ENCODE peak calls at places on chromosomes 11 and 22, in ten cellular contexts. M, O, N, S, W, E, X, Q, A and I are unnamed samples.
A peak's percentile ranks its signal among the peaks of the same experiment; 100 is the strongest.

GRCh38 chr11:2375341-2375853 is 1.7 kb upstream of the CD81 start:
- DNase-seq in M (peak; percentile 40), O (no peak), N (no peak), S (no peak), W (no peak), E (no peak), X (no peak), Q (no peak), A (peak; percentile 75), I (no peak)

GRCh38 chr11:113159967-113160621 is 154.3 kb upstream of the TTC12 start:
- DNase-seq in M (no peak), O (no peak), N (no peak), S (no peak), W (no peak), E (no peak), X (no peak), Q (no peak), A (no peak), I (no peak)

GRCh38 chr11:78929092-78929905 is 354.6 kb upstream of the NARS2 start:
- DNase-seq in M (peak; percentile 64), O (no peak), N (no peak), S (no peak), W (no peak), E (no peak), X (no peak), Q (no peak), A (no peak), I (no peak)

GRCh38 chr22:39144101-39144815 is 8.2 kb downstream of the CBX7 start:
- DNase-seq in M (peak; percentile 61), O (peak; percentile 49), N (no peak), S (no peak), W (peak; percentile 38), E (peak; percentile 61), X (peak; percentile 65), Q (no peak), A (peak; percentile 40), I (no peak)

GRCh38 chr11:68735125-68735524 is 16.2 kb downstream of the TESMIN start:
- DNase-seq in M (no peak), O (no peak), N (no peak), S (no peak), W (no peak), E (no peak), X (no peak), Q (no peak), A (no peak), I (no peak)

GRCh38 chr11:64438986-64439771 is 80.2 kb downstream of the RPS6KA4 start:
- DNase-seq in M (peak; percentile 87), O (no peak), N (no peak), S (no peak), W (no peak), E (no peak), X (no peak), Q (no peak), A (no peak), I (no peak)

GRCh38 chr22:49903322-49904039 is 14.8 kb downstream of the ALG12 start:
- DNase-seq in M (no peak), O (no peak), N (no peak), S (no peak), W (no peak), E (no peak), X (no peak), Q (no peak), A (no peak), I (no peak)

GRCh38 chr11:130815074-130815802 is 101.0 kb downstream of the SNX19 start:
- DNase-seq in M (no peak), O (no peak), N (no peak), S (no peak), W (no peak), E (no peak), X (no peak), Q (no peak), A (no peak), I (no peak)

GRCh38 chr22:24175160-24175808 is 6.0 kb upstream of the SUSD2 start:
- DNase-seq in M (peak; percentile 84), O (peak; percentile 45), N (peak; percentile 75), S (no peak), W (peak; percentile 55), E (peak; percentile 55), X (peak; percentile 84), Q (peak; percentile 12), A (peak; percentile 84), I (peak; percentile 45)

GRCh38 chr22:21693999-21694341 is 28.2 kb downstream of the PPIL2 start:
- DNase-seq in M (no peak), O (no peak), N (no peak), S (no peak), W (no peak), E (no peak), X (no peak), Q (no peak), A (no peak), I (no peak)

GRCh38 chr11:116065986-116066385 is 561.8 kb upstream of the CADM1 start:
- DNase-seq in M (no peak), O (no peak), N (no peak), S (no peak), W (no peak), E (no peak), X (no peak), Q (no peak), A (no peak), I (no peak)

GRCh38 chr22:29470159-29470855 is 9.7 kb upstream of the NEFH start:
- DNase-seq in M (peak; percentile 92), O (peak; percentile 49), N (peak; percentile 63), S (no peak), W (peak; percentile 61), E (peak; percentile 40), X (peak; percentile 62), Q (no peak), A (peak; percentile 44), I (no peak)

GRCh38 chr11:124896821-124897391 is 759 bp downstream of the ROBO4 start:
- DNase-seq in M (no peak), O (no peak), N (no peak), S (no peak), W (no peak), E (no peak), X (no peak), Q (no peak), A (no peak), I (no peak)

GRCh38 chr11:9302448-9302847 is 11.9 kb downstream of the TMEM41B start:
- DNase-seq in M (no peak), O (no peak), N (no peak), S (no peak), W (no peak), E (no peak), X (peak; percentile 66), Q (no peak), A (no peak), I (no peak)

GRCh38 chr22:50705219-50705691 is 32.6 kb downstream of the SHANK3 start:
- DNase-seq in M (peak; percentile 95), O (no peak), N (peak; percentile 25), S (peak; percentile 32), W (no peak), E (no peak), X (peak; percentile 87), Q (no peak), A (peak; percentile 69), I (peak; percentile 49)

GRCh38 chr22:49515486-49515885 is 312.2 kb downstream of the BRD1 start:
- DNase-seq in M (peak; percentile 35), O (no peak), N (no peak), S (no peak), W (no peak), E (no peak), X (no peak), Q (no peak), A (no peak), I (no peak)

GRCh38 chr22:31139866-31140716 is at the start of gene PLA2G3:
- DNase-seq in M (peak; percentile 98), O (no peak), N (no peak), S (peak; percentile 22), W (no peak), E (no peak), X (peak; percentile 84), Q (no peak), A (no peak), I (no peak)

GRCh38 chr11:122852071-122852831 is 14.0 kb downstream of the CRTAM start:
- DNase-seq in M (no peak), O (no peak), N (no peak), S (peak; percentile 15), W (peak; percentile 22), E (no peak), X (peak; percentile 31), Q (no peak), A (no peak), I (no peak)

GRCh38 chr11:29159552-29160465 is 857.0 kb downstream of the KCNA4 start:
- DNase-seq in M (peak; percentile 82), O (no peak), N (peak; percentile 33), S (peak; percentile 39), W (no peak), E (no peak), X (peak; percentile 88), Q (peak; percentile 75), A (no peak), I (peak; percentile 55)

GRCh38 chr11:74009230-74009547 is 304 bp upstream of the UCP3 start:
- DNase-seq in M (no peak), O (no peak), N (no peak), S (no peak), W (no peak), E (no peak), X (no peak), Q (no peak), A (no peak), I (no peak)

GRCh38 chr22:37553725-37554124 is 6.6 kb upstream of the CDC42EP1 start:
- DNase-seq in M (no peak), O (no peak), N (no peak), S (no peak), W (no peak), E (no peak), X (no peak), Q (no peak), A (no peak), I (no peak)

GRCh38 chr11:7536102-7536501 is 22.3 kb downstream of the PPFIBP2 start:
- DNase-seq in M (peak; percentile 34), O (no peak), N (no peak), S (no peak), W (no peak), E (no peak), X (no peak), Q (no peak), A (no peak), I (no peak)